ENCODE peak calls at places on chromosomes 1 and 21, in eight cellular contexts. J, S, U, E, O, H, W and G are unnamed samples.

GRCh38 chr1:182565537-182565936 is 23.5 kb downstream of the RNASEL start:
- DNase-seq in W (no peak), E (no peak), H (no peak), U (no peak), S (no peak), O (no peak), J (no peak), G (no peak)

GRCh38 chr1:197691816-197692215 is 83.5 kb downstream of the DENND1B start:
- DNase-seq in S (no peak), W (no peak), H (no peak), J (no peak), U (no peak), O (no peak), E (no peak), G (no peak)

GRCh38 chr1:106571109-106571508 is 485.4 kb upstream of the PRMT6 start:
- DNase-seq in O (no peak), E (no peak), W (no peak), U (no peak), H (no peak), J (no peak), S (no peak), G (peak)

GRCh38 chr1:21956720-21957552 is 19.8 kb upstream of the HSPG2 start:
- DNase-seq in S (peak), O (no peak), J (peak), W (no peak), E (no peak), U (peak), H (peak), G (peak)

GRCh38 chr1:174982971-174983689 is 16.6 kb upstream of the CACYBP start:
- DNase-seq in U (no peak), J (peak), W (peak), O (no peak), S (no peak), H (no peak), E (no peak), G (peak)

GRCh38 chr1:15070145-15070748 is 83.3 kb upstream of the TMEM51 start:
- DNase-seq in O (no peak), E (no peak), S (no peak), J (no peak), H (no peak), W (no peak), U (no peak), G (no peak)

GRCh38 chr1:183097438-183098051 is 74.3 kb downstream of the LAMC1 start:
- DNase-seq in O (no peak), H (no peak), J (no peak), U (no peak), E (no peak), S (peak), W (peak), G (peak)

GRCh38 chr1:54950361-54951163 is 29.9 kb upstream of the TMEM61 start:
- DNase-seq in H (peak), O (peak), E (peak), W (peak), J (peak), U (peak), S (peak), G (peak)

GRCh38 chr21:42061195-42061865 is 9.8 kb upstream of the UMODL1 start:
- DNase-seq in W (no peak), J (no peak), H (peak), U (peak), O (no peak), E (no peak), S (no peak), G (no peak)

GRCh38 chr1:93908394-93909145 is 660 bp downstream of the GCLM start:
- DNase-seq in E (peak), W (no peak), O (peak), U (peak), J (no peak), H (peak), S (peak), G (no peak)

GRCh38 chr1:983736-984475 is 2.0 kb upstream of the PERM1 start:
- DNase-seq in H (peak), U (no peak), J (peak), W (no peak), E (no peak), S (no peak), O (peak), G (no peak)

GRCh38 chr1:94094466-94095111 is 26.4 kb downstream of the ABCA4 start:
- DNase-seq in S (no peak), W (no peak), U (peak), H (peak), J (no peak), E (no peak), O (no peak), G (peak)

GRCh38 chr1:229147086-229147485 is 123.8 kb upstream of the RAB4A start:
- DNase-seq in S (peak), H (no peak), O (peak), J (no peak), W (no peak), E (no peak), U (no peak), G (no peak)

GRCh38 chr1:156281281-156282142 is 1.1 kb downstream of the SMG5 start:
- DNase-seq in O (no peak), W (peak), E (no peak), H (peak), U (no peak), J (peak), S (no peak), G (peak)

GRCh38 chr1:230230273-230230672 is 163.2 kb downstream of the GALNT2 start:
- DNase-seq in J (no peak), U (no peak), E (no peak), O (no peak), S (no peak), W (no peak), H (no peak), G (no peak)

GRCh38 chr1:7727816-7728477 is 43.1 kb upstream of the VAMP3 start:
- DNase-seq in O (peak), E (peak), W (no peak), U (no peak), S (no peak), J (peak), H (no peak), G (no peak)

GRCh38 chr1:26857473-26857872 is 5.5 kb upstream of the SFN start:
- DNase-seq in W (no peak), U (no peak), E (no peak), S (no peak), O (no peak), H (no peak), J (no peak), G (no peak)

GRCh38 chr1:59705849-59706599 is 108.7 kb upstream of the HOOK1 start:
- DNase-seq in O (no peak), J (no peak), U (no peak), S (peak), W (peak), H (no peak), E (no peak), G (peak)

GRCh38 chr1:30754684-30755171 is 2.8 kb downstream of the LAPTM5 start:
- DNase-seq in J (no peak), O (no peak), W (no peak), S (no peak), H (no peak), E (no peak), U (no peak), G (no peak)

GRCh38 chr1:202850593-202851362 is 38.2 kb downstream of the RABIF start:
- DNase-seq in U (no peak), E (no peak), S (no peak), O (no peak), W (no peak), H (no peak), J (no peak), G (no peak)

GRCh38 chr1:113732802-113733201 is 26.5 kb downstream of the PHTF1 start:
- DNase-seq in S (no peak), O (no peak), W (no peak), U (no peak), J (no peak), E (no peak), H (no peak), G (no peak)

GRCh38 chr1:117696567-117696966 is 90.7 kb downstream of the TENT5C start:
- DNase-seq in E (no peak), W (peak), U (no peak), O (no peak), J (no peak), H (no peak), S (no peak), G (no peak)

GRCh38 chr1:59604191-59604590 is 210.6 kb upstream of the HOOK1 start:
- DNase-seq in O (no peak), H (no peak), E (no peak), J (no peak), S (no peak), U (no peak), W (no peak), G (peak)

GRCh38 chr1:183632087-183632486 is 3.5 kb downstream of the ARPC5 start:
- DNase-seq in E (no peak), S (no peak), J (no peak), W (peak), O (no peak), H (no peak), U (no peak), G (no peak)

GRCh38 chr1:35576061-35576765 is 3.1 kb downstream of the TFAP2E start:
- DNase-seq in O (no peak), H (no peak), S (no peak), E (no peak), J (no peak), W (no peak), U (no peak), G (no peak)

GRCh38 chr1:213326666-213327317 is 275.8 kb downstream of the RPS6KC1 start:
- DNase-seq in E (no peak), H (peak), W (peak), J (no peak), O (no peak), S (no peak), U (peak), G (peak)

GRCh38 chr1:221904319-221904718 is 162.4 kb upstream of the DUSP10 start:
- DNase-seq in W (no peak), S (no peak), H (no peak), O (no peak), U (no peak), E (no peak), J (no peak), G (no peak)

GRCh38 chr1:199064971-199065370 is 426.1 kb downstream of the PTPRC start:
- DNase-seq in W (no peak), U (no peak), O (no peak), H (no peak), J (no peak), E (no peak), S (no peak), G (peak)

GRCh38 chr1:26127235-26128163 is 15.9 kb downstream of the PDIK1L start:
- DNase-seq in U (no peak), W (no peak), E (no peak), S (peak), J (no peak), H (no peak), O (no peak), G (no peak)

GRCh38 chr1:154219511-154219910 is 1.2 kb upstream of the UBAP2L start:
- DNase-seq in J (no peak), H (no peak), W (no peak), S (peak), U (no peak), O (no peak), E (no peak), G (peak)

GRCh38 chr1:6014130-6014999 is 22.1 kb upstream of the NPHP4 start:
- DNase-seq in U (no peak), H (peak), S (no peak), E (peak), J (no peak), O (no peak), W (no peak), G (no peak)

GRCh38 chr1:44636711-44637589 is 37.3 kb downstream of the TMEM53 start:
- DNase-seq in S (peak), U (no peak), H (no peak), J (no peak), E (no peak), W (no peak), O (no peak), G (peak)

GRCh38 chr1:183696981-183697380 is 43.9 kb upstream of the APOBEC4 start:
- DNase-seq in O (no peak), W (no peak), E (no peak), S (no peak), J (no peak), H (no peak), U (no peak), G (no peak)

GRCh38 chr1:166113031-166113430 is 53.8 kb downstream of the FAM78B start:
- DNase-seq in S (no peak), O (no peak), H (no peak), U (no peak), E (no peak), W (no peak), J (no peak), G (no peak)

GRCh38 chr1:166116026-166116425 is 50.8 kb downstream of the FAM78B start:
- DNase-seq in U (no peak), O (no peak), E (no peak), H (no peak), J (no peak), S (no peak), W (no peak), G (no peak)

GRCh38 chr1:166111430-166111829 is 55.4 kb downstream of the FAM78B start:
- DNase-seq in O (no peak), J (no peak), S (no peak), H (no peak), E (no peak), W (no peak), U (no peak), G (no peak)

GRCh38 chr1:166114419-166114818 is 52.4 kb downstream of the FAM78B start:
- DNase-seq in W (no peak), J (no peak), U (no peak), S (no peak), O (no peak), H (no peak), E (no peak), G (no peak)

GRCh38 chr1:166113630-166114029 is 53.2 kb downstream of the FAM78B start:
- DNase-seq in W (no peak), U (no peak), E (no peak), J (no peak), O (no peak), S (no peak), H (no peak), G (no peak)
- TF ChIP-seq CTCF in W (no peak), U (no peak), E (no peak), J (no peak), O (no peak), S (no peak), H (no peak), G (no peak)

GRCh38 chr1:161481624-161482392 is 23.4 kb upstream of the FCGR2A start:
- DNase-seq in S (peak), O (no peak), J (no peak), H (no peak), E (no peak), W (no peak), U (no peak), G (no peak)

GRCh38 chr1:161483361-161483760 is 21.9 kb upstream of the FCGR2A start:
- DNase-seq in J (no peak), W (no peak), E (no peak), H (no peak), U (no peak), O (no peak), S (no peak), G (no peak)

GRCh38 chr1:161482610-161483009 is 22.6 kb upstream of the FCGR2A start:
- DNase-seq in S (peak), O (no peak), H (no peak), E (no peak), J (no peak), U (no peak), W (no peak), G (no peak)

GRCh38 chr1:161486806-161487482 is 18.3 kb upstream of the FCGR2A start:
- DNase-seq in H (peak), E (no peak), S (peak), J (peak), O (no peak), U (no peak), W (peak), G (peak)

DNA sequence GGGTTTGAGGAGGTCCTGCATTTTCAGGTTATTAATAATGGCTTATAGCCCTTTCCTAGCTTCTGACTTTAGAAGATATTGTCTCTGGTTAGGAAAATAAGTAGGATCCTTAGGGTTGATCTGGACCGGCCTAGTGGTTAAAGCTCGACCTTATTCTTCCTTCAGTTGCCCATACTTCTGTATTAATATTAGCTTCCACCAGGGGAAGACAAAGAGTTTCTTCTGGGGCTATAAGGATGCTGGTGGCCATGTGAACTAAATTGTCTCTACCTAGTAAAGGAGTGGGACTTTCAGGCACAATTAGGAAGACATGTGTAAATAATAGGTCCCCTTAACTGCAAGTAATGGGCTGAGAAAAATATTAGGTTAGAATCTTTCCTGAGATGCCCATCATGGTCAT is 20.6 kb upstream of the FCGR2A start:
- DNase-seq in E (no peak), W (peak), U (no peak), H (no peak), S (no peak), O (no peak), J (no peak), G (no peak)
- TF ChIP-seq CTCF in E (no peak), W (peak), U (no peak), H (peak), S (peak), O (no peak), J (peak), G (peak)

DNA sequence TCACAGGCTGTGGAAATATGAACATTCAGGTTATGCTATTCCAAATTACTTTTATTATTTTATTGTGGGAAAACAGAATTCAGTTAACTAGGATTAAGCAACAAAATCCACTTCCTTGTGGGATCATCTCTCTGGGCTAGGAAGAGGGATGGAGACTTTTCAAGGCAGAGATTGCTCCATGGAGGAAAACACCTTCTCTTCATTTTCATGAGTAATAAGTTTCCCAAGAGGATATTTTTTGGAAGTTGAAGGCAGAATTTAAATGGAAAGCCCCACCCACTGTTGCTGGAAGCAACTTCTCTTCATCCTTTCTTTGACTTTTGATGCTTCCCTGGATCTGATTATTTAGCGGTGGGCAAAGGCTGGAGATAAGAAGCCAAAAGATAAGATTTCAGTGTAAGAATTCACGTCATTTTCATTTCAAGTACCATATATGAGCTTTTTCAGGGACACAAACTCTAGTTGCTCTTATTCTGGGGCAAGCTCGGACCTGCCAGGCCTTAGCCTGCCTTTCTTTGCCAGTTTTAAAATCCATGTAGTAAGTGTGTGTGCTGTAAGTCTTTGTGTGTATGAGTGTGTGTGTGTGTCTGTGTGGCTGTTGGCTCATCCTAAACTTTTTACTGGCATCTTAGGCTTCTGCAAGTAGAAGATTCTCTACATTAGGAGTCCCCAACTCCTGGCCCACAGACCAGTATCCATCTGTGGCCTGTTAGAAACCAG is 11.7 kb upstream of the IL24 start:
- DNase-seq in O (no peak), S (peak), E (no peak), W (no peak), J (no peak), H (no peak), U (no peak), G (no peak)
- TF ChIP-seq CTCF in O (no peak), S (no peak), E (no peak), W (no peak), J (no peak), H (no peak), U (no peak), G (no peak)

DNA sequence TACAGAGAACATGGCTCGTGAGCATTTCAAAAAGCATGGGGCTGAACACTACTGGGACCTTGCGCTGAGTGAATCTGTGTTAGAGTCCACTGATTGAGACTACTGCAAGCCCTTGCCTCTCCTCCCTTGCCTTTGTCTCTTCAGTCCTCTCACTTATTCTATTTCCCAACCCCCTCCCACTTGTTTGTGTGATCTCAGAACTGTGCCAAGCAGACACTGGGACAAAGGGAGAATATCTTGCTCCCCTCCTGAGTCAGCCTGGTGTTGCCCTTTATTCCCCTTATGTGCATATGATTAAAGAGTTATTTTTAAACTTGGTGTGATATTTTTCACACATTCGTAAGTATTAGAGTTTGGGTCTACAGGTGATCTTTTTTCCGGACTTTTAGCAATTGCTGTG is 11.1 kb upstream of the RPRD2 start:
- DNase-seq in U (no peak), E (no peak), W (no peak), J (no peak), O (no peak), S (no peak), H (no peak), G (no peak)
- TF ChIP-seq CTCF in U (no peak), E (no peak), W (no peak), J (no peak), O (no peak), S (no peak), H (no peak), G (no peak)

GRCh38 chr21:46253610-46254124 is 25.1 kb upstream of the LSS start:
- DNase-seq in J (no peak), U (no peak), S (no peak), O (no peak), W (no peak), E (no peak), H (no peak), G (no peak)
- TF ChIP-seq CTCF in J (no peak), U (no peak), S (no peak), O (no peak), W (no peak), E (no peak), H (no peak), G (no peak)

GRCh38 chr1:204994086-204994862 is 48.7 kb upstream of the CNTN2 start:
- DNase-seq in O (no peak), U (no peak), H (no peak), S (no peak), J (no peak), E (no peak), W (no peak), G (no peak)

GRCh38 chr1:204991342-204991844 is 51.6 kb upstream of the CNTN2 start:
- DNase-seq in S (no peak), W (no peak), O (peak), J (no peak), H (no peak), E (no peak), U (no peak), G (no peak)

GRCh38 chr1:204990721-204991341 is 52.2 kb upstream of the CNTN2 start:
- DNase-seq in O (no peak), H (no peak), W (no peak), U (no peak), E (no peak), S (no peak), J (no peak), G (no peak)

GRCh38 chr1:204992940-204993339 is 50.1 kb upstream of the CNTN2 start:
- DNase-seq in J (no peak), U (no peak), S (no peak), E (no peak), H (no peak), O (no peak), W (no peak), G (no peak)

GRCh38 chr1:204992499-204992898 is 50.5 kb upstream of the CNTN2 start:
- DNase-seq in O (no peak), W (no peak), J (no peak), H (no peak), S (no peak), U (peak), E (no peak), G (no peak)
- TF ChIP-seq CTCF in O (no peak), W (no peak), J (no peak), H (no peak), S (no peak), U (no peak), E (no peak), G (no peak)